ENCODE peak calls at places on chromosomes 13 and 19, in four cellular contexts. P, E, Q and H are unnamed samples. For H3K4me1, the result is how much of the 10 kb centered on the place peaks cover.

GRCh38 chr19:44876930-44877530 is 14.0 kb upstream of the TOMM40 start:
- DNase-seq in P (no peak), E (no peak), Q (no peak), H (no peak)

GRCh38 chr13:83151308-83151660 is 731.0 kb downstream of the SLITRK1 start:
- DNase-seq in P (no peak), E (no peak), Q (peak), H (no peak)

GRCh38 chr19:33550741-33551140 is 29.1 kb upstream of the PEPD start:
- DNase-seq in P (no peak), E (no peak), Q (no peak), H (no peak)

GRCh38 chr13:28583661-28584091 is 75.3 kb upstream of the POMP start:
- DNase-seq in P (no peak), E (no peak), Q (peak), H (no peak)

GRCh38 chr19:50496189-50497029 is 14.6 kb downstream of the JOSD2 start:
- DNase-seq in P (peak), E (no peak), Q (no peak), H (no peak)

GRCh38 chr13:27406178-27406939 is 18.1 kb upstream of the GTF3A start:
- DNase-seq in P (peak), E (no peak), Q (peak), H (peak)

GRCh38 chr19:57887195-57887941 is 1.5 kb downstream of the ZNF814 start:
- DNase-seq in P (no peak), E (no peak), Q (peak), H (no peak)

GRCh38 chr13:104854007-104854406 is 1681.5 kb downstream of the EFNB2 start:
- DNase-seq in P (peak), E (no peak), Q (no peak), H (no peak)

GRCh38 chr13:73893833-73894232 is 240.4 kb downstream of the KLF12 start:
- DNase-seq in P (no peak), E (no peak), Q (no peak), H (no peak)

GRCh38 chr19:18173572-18174294 is at the start of gene IFI30:
- DNase-seq in P (peak), E (no peak), Q (peak), H (peak)

GRCh38 chr13:27728271-27728670 is 64.0 kb upstream of the GSX1 start:
- DNase-seq in P (peak), E (no peak), Q (no peak), H (no peak)

GRCh38 chr19:40688294-40688693 is 2.2 kb downstream of the NUMBL start:
- DNase-seq in P (no peak), E (no peak), Q (no peak), H (no peak)

GRCh38 chr19:53945441-53945840 is 17.3 kb upstream of the CACNG8 start:
- DNase-seq in P (peak), E (no peak), Q (peak), H (no peak)

GRCh38 chr19:45420356-45420755 is 3.4 kb downstream of the ERCC1 start:
- DNase-seq in P (no peak), E (no peak), Q (no peak), H (no peak)

GRCh38 chr19:31261019-31261595 is 88.1 kb downstream of the TSHZ3 start:
- DNase-seq in P (no peak), E (no peak), Q (no peak), H (no peak)

GRCh38 chr13:75443356-75443958 is 38.5 kb downstream of the TBC1D4 start:
- DNase-seq in P (no peak), E (no peak), Q (no peak), H (no peak)

GRCh38 chr13:113220877-113221276 is 11.5 kb downstream of the CUL4A start:
- DNase-seq in P (peak), E (no peak), Q (no peak), H (no peak)

GRCh38 chr13:51829236-51829899 is 15.6 kb downstream of the TMEM272 start:
- DNase-seq in P (no peak), E (no peak), Q (no peak), H (no peak)
- H3K4me1 ChIP-seq in P (under half), E (under half), Q (under half), H (under half)

GRCh38 chr19:46955114-46955812 is 64.4 kb upstream of the NPAS1 start:
- DNase-seq in P (no peak), E (no peak), Q (peak), H (peak)

GRCh38 chr19:46952874-46953273 is 66.8 kb upstream of the NPAS1 start:
- DNase-seq in P (no peak), E (no peak), Q (no peak), H (no peak)

GRCh38 chr19:46954502-46955004 is 65.1 kb upstream of the NPAS1 start:
- DNase-seq in P (no peak), E (no peak), Q (no peak), H (peak)

GRCh38 chr19:46955813-46956371 is 63.7 kb upstream of the NPAS1 start:
- DNase-seq in P (no peak), E (no peak), Q (no peak), H (no peak)

DNA sequence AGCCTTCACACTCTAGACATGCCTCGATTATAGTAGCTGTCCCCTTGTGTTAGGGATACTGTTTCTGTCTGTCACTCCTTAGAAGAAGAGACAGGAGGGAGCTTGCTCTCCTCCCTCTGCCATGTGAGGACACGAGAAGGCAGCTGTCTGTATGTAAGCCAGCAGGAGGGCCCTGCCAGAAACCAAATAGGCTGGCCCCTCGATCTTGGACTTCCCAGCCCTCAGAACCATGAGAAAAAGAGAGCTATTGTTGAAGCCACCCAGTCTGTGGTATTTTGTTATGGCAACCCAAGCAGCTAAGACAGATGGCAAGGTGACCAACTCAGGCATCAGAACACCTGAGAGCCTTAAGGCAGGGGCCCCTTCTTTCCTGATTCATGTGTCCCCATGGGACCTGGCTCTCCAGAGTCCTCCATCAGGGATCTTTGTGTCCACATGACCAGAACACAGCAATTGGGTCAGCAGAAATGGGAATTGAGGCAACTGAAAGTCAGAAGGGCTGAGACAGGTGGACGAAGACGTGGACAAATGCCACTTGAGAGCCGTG is 65.6 kb upstream of the NPAS1 start:
- DNase-seq in P (no peak), E (no peak), Q (no peak), H (no peak)
- H3K4me1 ChIP-seq in P (half or more), E (half or more), Q (half or more), H (half or more)

DNA sequence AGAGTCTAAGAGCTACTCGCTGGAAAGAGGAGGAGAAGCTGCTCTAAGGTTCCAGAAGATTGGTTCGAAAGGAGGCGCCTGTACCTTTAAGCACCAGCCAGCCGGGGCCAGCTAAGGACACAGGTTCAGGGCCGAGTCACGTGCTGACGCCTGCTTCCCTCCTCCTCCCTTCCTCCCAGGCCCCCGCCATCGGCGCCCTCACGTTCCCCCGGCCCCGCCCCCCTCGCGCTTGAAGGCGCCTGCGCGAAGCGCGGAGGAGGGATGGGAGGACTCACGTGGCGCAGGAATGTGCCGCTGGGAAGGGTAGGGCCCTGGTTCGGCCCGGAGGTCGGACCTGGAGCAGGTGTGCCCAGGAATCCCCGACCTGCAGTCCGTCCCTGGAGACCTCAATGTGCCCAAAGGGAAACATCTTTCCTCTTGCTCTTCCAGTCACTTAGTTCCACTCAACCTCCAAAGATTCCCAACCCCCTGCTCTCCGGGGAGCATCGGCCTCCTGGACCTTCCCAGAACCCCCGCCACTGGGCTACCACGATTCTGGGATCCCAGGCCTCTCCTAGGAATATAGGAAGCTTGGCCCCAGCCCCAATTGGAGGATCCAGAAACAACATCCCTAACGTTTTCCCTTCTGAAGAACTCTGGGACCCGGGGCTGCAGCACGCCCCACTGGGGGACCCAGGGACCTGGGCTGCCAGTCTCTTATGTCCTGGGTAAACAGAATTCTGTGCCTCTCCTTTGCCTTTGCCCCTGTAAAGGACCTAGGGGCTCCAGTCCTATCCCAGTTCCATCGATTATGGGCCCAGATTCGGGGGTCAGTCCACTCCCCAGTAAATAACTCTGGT is 2.5 kb downstream of the DBP start:
- DNase-seq in P (peak), E (peak), Q (peak), H (peak)
- H3K4me1 ChIP-seq in P (half or more), E (half or more), Q (under half), H (under half)

GRCh38 chr13:30545320-30545719 is 72.4 kb upstream of the USPL1 start:
- DNase-seq in P (no peak), E (no peak), Q (no peak), H (no peak)
- H3K4me1 ChIP-seq in P (under half), E (under half), Q (under half), H (under half)

GRCh38 chr13:99063952-99064351 is 86.1 kb upstream of the DOCK9 start:
- DNase-seq in P (no peak), E (no peak), Q (peak), H (no peak)

GRCh38 chr13:99065250-99066015 is 87.6 kb upstream of the DOCK9 start:
- DNase-seq in P (no peak), E (no peak), Q (no peak), H (no peak)

GRCh38 chr13:99066219-99066618 is 88.4 kb upstream of the DOCK9 start:
- DNase-seq in P (no peak), E (no peak), Q (no peak), H (no peak)

GRCh38 chr13:99063178-99063577 is 85.3 kb upstream of the DOCK9 start:
- DNase-seq in P (no peak), E (no peak), Q (no peak), H (no peak)

GRCh38 chr13:99064624-99065249 is 86.9 kb upstream of the DOCK9 start:
- DNase-seq in P (no peak), E (no peak), Q (no peak), H (no peak)
- H3K4me1 ChIP-seq in P (under half), E (under half), Q (under half), H (half or more)

GRCh38 chr19:1218751-1219567 is 13.4 kb downstream of the STK11 start:
- DNase-seq in P (no peak), E (no peak), Q (no peak), H (no peak)
- H3K4me1 ChIP-seq in P (under half), E (half or more), Q (under half), H (under half)

DNA sequence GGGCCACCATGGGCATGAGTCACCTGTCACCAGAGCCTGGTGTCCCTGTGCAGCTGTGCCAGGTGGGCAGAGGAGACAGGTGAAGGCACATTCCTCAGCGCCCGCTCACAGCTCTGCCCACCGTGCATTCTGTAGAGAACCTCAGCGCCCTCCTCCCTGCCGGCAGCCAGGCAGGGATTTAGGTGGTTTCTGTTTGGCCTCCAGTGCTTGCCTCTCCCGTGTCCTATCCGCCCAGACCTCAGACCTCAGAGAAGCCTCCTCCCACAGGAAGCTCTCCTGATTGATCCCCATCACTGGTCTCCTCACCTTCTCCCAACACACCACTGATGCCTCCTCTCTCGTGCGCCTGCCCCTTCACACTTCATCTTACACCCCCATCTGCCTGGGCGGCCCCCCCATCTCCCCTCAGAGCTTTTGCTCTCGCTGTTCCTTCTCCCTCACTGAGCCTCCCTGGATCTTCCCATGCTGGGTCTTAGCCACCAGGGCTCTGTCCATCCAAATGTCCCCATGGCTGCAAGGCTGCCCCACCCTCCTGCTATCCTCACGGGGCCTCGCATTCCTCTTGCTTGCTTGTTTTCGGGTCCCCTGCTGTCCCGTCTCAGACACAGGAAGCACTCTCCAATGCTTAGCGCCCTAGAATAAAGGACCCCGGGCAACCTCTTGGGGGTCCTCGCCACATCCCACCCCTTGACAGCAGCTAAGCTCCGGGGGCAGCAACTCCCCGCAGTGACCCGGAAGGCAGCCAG is 23.9 kb downstream of the SH3GL1 start:
- DNase-seq in P (no peak), E (no peak), Q (no peak), H (no peak)
- H3K4me1 ChIP-seq in P (half or more), E (half or more), Q (half or more), H (half or more)

DNA sequence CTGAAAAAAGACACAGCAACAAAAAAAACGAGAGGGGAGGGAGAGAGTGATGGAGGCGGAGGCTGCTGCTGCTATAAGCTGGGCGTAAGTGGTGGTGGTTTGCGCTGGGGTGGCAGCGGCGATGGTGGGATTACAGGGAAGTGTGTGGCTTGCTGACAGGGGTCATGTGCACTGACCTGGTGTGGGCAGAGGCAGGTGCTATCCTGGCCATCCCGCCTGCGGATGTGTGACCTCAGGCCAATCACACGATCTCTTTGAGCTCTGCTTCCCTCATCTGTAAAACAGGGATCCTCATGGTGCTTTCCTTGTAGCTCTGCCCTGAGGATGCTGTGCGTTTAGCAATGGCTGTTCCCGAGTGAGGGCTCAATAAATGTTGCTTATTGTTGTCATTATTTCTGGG is 3.3 kb upstream of the ZNF580 start:
- DNase-seq in P (no peak), E (no peak), Q (no peak), H (no peak)
- H3K4me1 ChIP-seq in P (under half), E (half or more), Q (under half), H (half or more)

GRCh38 chr19:2624537-2625091 is 77.9 kb downstream of the GNG7 start:
- DNase-seq in P (no peak), E (no peak), Q (peak), H (no peak)
- H3K4me1 ChIP-seq in P (under half), E (under half), Q (under half), H (under half)

GRCh38 chr19:5977222-5977784 is 637 bp downstream of the RANBP3 start:
- DNase-seq in P (no peak), E (no peak), Q (peak), H (no peak)
- H3K4me1 ChIP-seq in P (under half), E (half or more), Q (under half), H (half or more)